ENCODE peak calls at places on chromosomes 1 and 21, in nine cellular contexts. N is body of pancreas, F is testis, V is fibroblast of lung, Z is HCT116, G is aorta, B is osteoblast, S is SJSA1, I is lower lobe of right lung. U is an unnamed sample.

GRCh38 chr1:201448981-201449380 is 20.0 kb downstream of the PHLDA3 start:
- DNase-seq in N (peak; percentile 13), F (no peak), V (no peak), Z (no peak), G (peak; percentile 32), B (no peak), S (no peak), I (no peak), U (no peak)

GRCh38 chr21:33196956-33197374 is 32.8 kb upstream of the IFNAR2 start:
- DNase-seq in N (peak; percentile 74), F (peak; percentile 86), V (peak; percentile 68), Z (peak; percentile 68), G (peak; percentile 60), B (no peak), S (peak; percentile 50), I (peak; percentile 70), U (peak; percentile 58)

GRCh38 chr1:105664495-105664894 is 1392.0 kb upstream of the PRMT6 start:
- DNase-seq in N (no peak), F (no peak), V (no peak), Z (no peak), G (no peak), B (no peak), S (no peak), I (no peak), U (no peak)

GRCh38 chr21:41928621-41929220 is 25.1 kb downstream of the C2CD2 start:
- DNase-seq in N (peak; percentile 21), F (no peak), V (no peak), Z (no peak), G (no peak), B (no peak), S (no peak), I (no peak), U (peak; percentile 25)

GRCh38 chr1:206839857-206840256 is 25.6 kb upstream of the IL20 start:
- DNase-seq in N (no peak), F (no peak), V (peak; percentile 55), Z (no peak), G (peak; percentile 49), B (peak; percentile 94), S (peak; percentile 81), I (no peak), U (no peak)

GRCh38 chr1:169928438-169929209 is 34.9 kb upstream of the SCYL3 start:
- DNase-seq in N (no peak), F (no peak), V (peak; percentile 80), Z (peak; percentile 43), G (no peak), B (no peak), S (no peak), I (no peak), U (peak; percentile 55)

GRCh38 chr1:112954945-112955677 is 885 bp downstream of the SLC16A1 start:
- DNase-seq in N (peak; percentile 2), F (peak; percentile 78), V (peak; percentile 64), Z (peak; percentile 38), G (peak; percentile 65), B (peak; percentile 86), S (peak; percentile 67), I (peak; percentile 52), U (peak; percentile 80)

GRCh38 chr1:46363121-46363520 is 22.5 kb downstream of the NSUN4 start:
- DNase-seq in N (no peak), F (no peak), V (no peak), Z (no peak), G (no peak), B (no peak), S (no peak), I (no peak), U (no peak)

GRCh38 chr21:38351961-38352521 is 95.2 kb downstream of the KCNJ15 start:
- DNase-seq in N (no peak), F (no peak), V (peak; percentile 77), Z (no peak), G (no peak), B (peak; percentile 93), S (no peak), I (no peak), U (peak; percentile 72)

GRCh38 chr1:44544960-44545359 is 129.3 kb downstream of the TMEM53 start:
- DNase-seq in N (no peak), F (no peak), V (no peak), Z (no peak), G (no peak), B (no peak), S (no peak), I (no peak), U (no peak)

GRCh38 chr21:24590261-24590660 is 1017.0 kb downstream of the MRPL39 start:
- DNase-seq in N (no peak), F (no peak), V (no peak), Z (no peak), G (no peak), B (no peak), S (no peak), I (no peak), U (no peak)

GRCh38 chr1:35902671-35903070 is 19.7 kb downstream of the AGO1 start:
- DNase-seq in N (no peak), F (no peak), V (no peak), Z (no peak), G (no peak), B (no peak), S (no peak), I (no peak), U (no peak)

GRCh38 chr1:24294228-24294672 is 24.9 kb upstream of the GRHL3 start:
- DNase-seq in N (peak; percentile 24), F (no peak), V (peak; percentile 99), Z (no peak), G (no peak), B (peak; percentile 79), S (peak; percentile 48), I (no peak), U (peak; percentile 65)

GRCh38 chr1:58893257-58893869 is 109.5 kb upstream of the JUN start:
- DNase-seq in N (peak; percentile 57), F (no peak), V (no peak), Z (no peak), G (no peak), B (no peak), S (no peak), I (no peak), U (peak; percentile 96)

GRCh38 chr21:41801256-41801655 is 34.4 kb upstream of the RIPK4 start:
- DNase-seq in N (no peak), F (no peak), V (no peak), Z (no peak), G (no peak), B (no peak), S (no peak), I (no peak), U (no peak)

GRCh38 chr1:30745156-30745833 is 12.3 kb downstream of the LAPTM5 start:
- DNase-seq in N (no peak), F (no peak), V (no peak), Z (no peak), G (no peak), B (peak; percentile 36), S (no peak), I (no peak), U (no peak)

GRCh38 chr1:117780981-117781475 is 148.4 kb downstream of the GDAP2 start:
- DNase-seq in N (no peak), F (no peak), V (peak; percentile 60), Z (no peak), G (no peak), B (no peak), S (no peak), I (no peak), U (no peak)
- H3K27me3 ChIP-seq in N (no peaks in the 10 kb centered on the region), F (no peaks in the 10 kb centered on the region), V (no peaks in the 10 kb centered on the region), Z (no peaks in the 10 kb centered on the region), G (no peaks in the 10 kb centered on the region), B (no peaks in the 10 kb centered on the region), S (no peaks in the 10 kb centered on the region), I (no peaks in the 10 kb centered on the region), U (peaks cover 10% of the 10 kb centered on the region)

GRCh38 chr21:36145259-36145658 is 10.4 kb downstream of the CBR3 start:
- DNase-seq in N (no peak), F (no peak), V (no peak), Z (no peak), G (no peak), B (no peak), S (no peak), I (no peak), U (no peak)
- H3K4me3 ChIP-seq in N (no peak overlapping the region), F (no peak overlapping the region), V (no peak overlapping the region), Z (no peak overlapping the region), G (no peak overlapping the region), B (no peak overlapping the region), S (no peak overlapping the region), I (no peak overlapping the region), U (no peak overlapping the region)

GRCh38 chr1:220093361-220094015 is 444 bp upstream of the IARS2 start:
- DNase-seq in N (no peak), F (no peak), V (no peak), Z (no peak), G (no peak), B (no peak), S (no peak), I (no peak), U (no peak)
- H3K27ac ChIP-seq in N (peak overlapping the region; percentile 53), F (no peak overlapping the region), V (no peak overlapping the region), Z (no peak overlapping the region), G (no peak overlapping the region), B (no peak overlapping the region), S (no peak overlapping the region), I (peak overlapping the region; percentile 85), U (no peak overlapping the region)

GRCh38 chr1:70993841-70994240 is 53.8 kb downstream of the PTGER3 start:
- DNase-seq in N (no peak), F (no peak), V (no peak), Z (no peak), G (no peak), B (no peak), S (no peak), I (no peak), U (no peak)
- H3K27me3 ChIP-seq in N (no peaks in the 10 kb centered on the region), F (no peaks in the 10 kb centered on the region), V (no peaks in the 10 kb centered on the region), Z (peaks cover 31% of the 10 kb centered on the region), G (no peaks in the 10 kb centered on the region), B (no peaks in the 10 kb centered on the region), S (no peaks in the 10 kb centered on the region), I (no peaks in the 10 kb centered on the region), U (no peaks in the 10 kb centered on the region)

GRCh38 chr21:35019631-35020032 is 29.5 kb downstream of the RUNX1 start:
- DNase-seq in N (peak; percentile 79), F (no peak), V (no peak), Z (no peak), G (no peak), B (no peak), S (no peak), I (no peak), U (no peak)
- H3K4me3 ChIP-seq in N (no peak overlapping the region), F (no peak overlapping the region), V (no peak overlapping the region), Z (no peak overlapping the region), G (no peak overlapping the region), B (no peak overlapping the region), S (no peak overlapping the region), I (no peak overlapping the region), U (no peak overlapping the region)

DNA sequence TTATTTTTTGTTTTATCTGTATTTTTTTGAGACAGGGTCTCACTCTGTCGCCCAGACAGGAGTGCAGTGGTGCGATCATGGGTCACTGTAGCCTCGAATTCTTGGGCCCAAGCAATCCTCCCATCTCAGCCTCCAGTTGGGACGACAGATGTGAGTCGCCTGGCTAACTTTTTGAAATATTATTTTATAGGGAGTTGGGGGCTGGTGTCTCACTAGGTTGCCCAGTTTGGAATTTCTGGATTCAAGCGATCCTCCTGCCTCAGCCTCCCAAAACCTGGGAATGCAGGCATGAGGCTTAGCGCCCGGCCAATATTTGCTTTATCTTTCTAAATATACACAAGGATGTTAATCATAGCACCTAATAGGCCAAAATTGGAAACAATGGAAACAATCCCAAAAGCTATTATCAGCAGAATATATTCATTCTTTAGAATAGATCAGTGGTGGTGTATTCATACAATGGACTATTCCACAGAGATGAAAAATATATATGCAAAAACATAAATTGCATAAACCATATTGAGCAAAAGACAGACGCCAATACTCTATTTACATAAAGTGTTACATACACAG is 55.9 kb downstream of the DAP3 start:
- DNase-seq in N (no peak), F (no peak), V (no peak), Z (no peak), G (no peak), B (no peak), S (no peak), I (no peak), U (no peak)
- H3K27ac ChIP-seq in N (peak overlapping the region; percentile 46), F (peak overlapping the region; percentile 21), V (peak overlapping the region; percentile 69), Z (peak overlapping the region; percentile 24), G (no peak overlapping the region), B (peak overlapping the region; percentile 72), S (no peak overlapping the region), I (peak overlapping the region; percentile 71), U (peak overlapping the region; percentile 24)